ENCODE peak calls at places on chromosomes 16 and 17, in four cellular contexts. Y is cardiac muscle cell, X is A549, F is uterus. B is an unnamed sample.

GRCh38 chr17:66755101-66755943 is 79.6 kb upstream of the CACNG5 start:
- DNase-seq in Y (no peak), X (no peak), F (no peak), B (no peak)

GRCh38 chr17:49612721-49613120 is 37.0 kb downstream of the NXPH3 start:
- DNase-seq in Y (no peak), X (no peak), F (no peak), B (no peak)

GRCh38 chr17:266701-267656 is 85.5 kb upstream of the DOC2B start:
- DNase-seq in Y (no peak), X (no peak), F (peak; percentile 43), B (no peak)

GRCh38 chr17:45942284-45942683 is 47.9 kb downstream of the MAPT start:
- DNase-seq in Y (no peak), X (no peak), F (peak; percentile 41), B (no peak)

GRCh38 chr16:4660454-4661007 is 32.8 kb upstream of the NUDT16L1 start:
- DNase-seq in Y (peak; percentile 14), X (no peak), F (peak; percentile 71), B (no peak)

GRCh38 chr16:88781140-88782077 is 3.6 kb downstream of the PIEZO1 start:
- DNase-seq in Y (no peak), X (no peak), F (no peak), B (no peak)

GRCh38 chr17:77100009-77100408 is 40.8 kb upstream of the SEC14L1 start:
- DNase-seq in Y (no peak), X (no peak), F (no peak), B (no peak)

GRCh38 chr16:49484454-49484853 is 110.8 kb downstream of the C16orf78 start:
- DNase-seq in Y (peak; percentile 75), X (peak; percentile 46), F (peak; percentile 83), B (no peak)

GRCh38 chr16:66878067-66878466 is 2.2 kb upstream of the PDP2 start:
- DNase-seq in Y (no peak), X (no peak), F (no peak), B (no peak)

GRCh38 chr16:12215302-12216105 is 239.0 kb downstream of the SNX29 start:
- DNase-seq in Y (peak; percentile 23), X (no peak), F (no peak), B (no peak)

GRCh38 chr17:37100231-37100630 is 151.5 kb downstream of the AATF start:
- DNase-seq in Y (no peak), X (no peak), F (no peak), B (no peak)

GRCh38 chr17:77602062-77602746 is 356.3 kb upstream of the TNRC6C start:
- DNase-seq in Y (peak; percentile 48), X (no peak), F (peak; percentile 61), B (no peak)

GRCh38 chr16:3256146-3256875 is at the start of gene MEFV:
- DNase-seq in Y (no peak), X (no peak), F (no peak), B (no peak)

GRCh38 chr16:54402270-54402669 is 115.7 kb upstream of the IRX3 start:
- DNase-seq in Y (no peak), X (no peak), F (no peak), B (no peak)

GRCh38 chr16:63289834-63290460 is 1253.7 kb upstream of the CDH8 start:
- DNase-seq in Y (peak; percentile 75), X (peak; percentile 4), F (no peak), B (no peak)

GRCh38 chr17:73050797-73051196 is 41.7 kb downstream of the SLC39A11 start:
- DNase-seq in Y (no peak), X (no peak), F (no peak), B (no peak)

GRCh38 chr17:73057196-73057595 is 35.3 kb downstream of the SLC39A11 start:
- DNase-seq in Y (no peak), X (no peak), F (no peak), B (no peak)

GRCh38 chr17:73058022-73058421 is 34.5 kb downstream of the SLC39A11 start:
- DNase-seq in Y (no peak), X (no peak), F (no peak), B (no peak)

GRCh38 chr17:73048170-73048569 is 44.3 kb downstream of the SLC39A11 start:
- DNase-seq in Y (no peak), X (no peak), F (no peak), B (no peak)

DNA sequence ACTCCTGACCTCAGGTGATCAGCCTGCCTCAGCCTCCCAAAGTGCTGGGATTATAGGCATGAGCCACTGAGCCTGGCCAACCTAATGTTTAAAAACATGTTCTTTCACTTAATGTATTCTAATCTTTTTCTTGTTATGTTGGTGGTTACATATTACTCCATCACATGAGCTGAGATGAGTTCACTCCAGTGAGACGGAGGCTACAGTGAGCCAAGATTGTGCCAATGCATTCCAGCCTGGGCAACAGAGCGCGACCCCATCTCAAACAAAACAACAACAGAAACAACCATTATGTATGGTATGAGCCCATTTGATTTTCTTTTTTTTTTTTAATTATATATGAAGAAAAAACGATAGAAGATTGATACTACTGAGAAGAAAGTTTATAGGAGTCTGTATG is 39.6 kb downstream of the SLC39A11 start:
- DNase-seq in Y (no peak), X (no peak), F (no peak), B (no peak)
- H3K27ac ChIP-seq in Y (no peak overlapping the region), X (no peak overlapping the region), F (no peak overlapping the region), B (no peak overlapping the region)

GRCh38 chr17:72795941-72796340 is 296.5 kb downstream of the SLC39A11 start:
- DNase-seq in Y (no peak), X (no peak), F (no peak), B (no peak)
- H3K9me3 ChIP-seq in Y (no peaks in the 10 kb centered on the region), X (peaks cover 40% of the 10 kb centered on the region), F (peaks cover 3% of the 10 kb centered on the region), B (peaks cover 35% of the 10 kb centered on the region)

GRCh38 chr16:68083861-68084503 is 1.2 kb upstream of the NFATC3 start:
- DNase-seq in Y (peak; percentile 28), X (no peak), F (no peak), B (no peak)

GRCh38 chr16:68086336-68086821 is 1.2 kb downstream of the NFATC3 start:
- DNase-seq in Y (peak; percentile 53), X (peak; percentile 69), F (no peak), B (no peak)

GRCh38 chr16:68086860-68087268 is 1.7 kb downstream of the NFATC3 start:
- DNase-seq in Y (no peak), X (no peak), F (no peak), B (no peak)

GRCh38 chr16:68084504-68085258 is 489 bp upstream of the NFATC3 start:
- DNase-seq in Y (peak; percentile 85), X (peak; percentile 92), F (peak; percentile 88), B (no peak)

DNA sequence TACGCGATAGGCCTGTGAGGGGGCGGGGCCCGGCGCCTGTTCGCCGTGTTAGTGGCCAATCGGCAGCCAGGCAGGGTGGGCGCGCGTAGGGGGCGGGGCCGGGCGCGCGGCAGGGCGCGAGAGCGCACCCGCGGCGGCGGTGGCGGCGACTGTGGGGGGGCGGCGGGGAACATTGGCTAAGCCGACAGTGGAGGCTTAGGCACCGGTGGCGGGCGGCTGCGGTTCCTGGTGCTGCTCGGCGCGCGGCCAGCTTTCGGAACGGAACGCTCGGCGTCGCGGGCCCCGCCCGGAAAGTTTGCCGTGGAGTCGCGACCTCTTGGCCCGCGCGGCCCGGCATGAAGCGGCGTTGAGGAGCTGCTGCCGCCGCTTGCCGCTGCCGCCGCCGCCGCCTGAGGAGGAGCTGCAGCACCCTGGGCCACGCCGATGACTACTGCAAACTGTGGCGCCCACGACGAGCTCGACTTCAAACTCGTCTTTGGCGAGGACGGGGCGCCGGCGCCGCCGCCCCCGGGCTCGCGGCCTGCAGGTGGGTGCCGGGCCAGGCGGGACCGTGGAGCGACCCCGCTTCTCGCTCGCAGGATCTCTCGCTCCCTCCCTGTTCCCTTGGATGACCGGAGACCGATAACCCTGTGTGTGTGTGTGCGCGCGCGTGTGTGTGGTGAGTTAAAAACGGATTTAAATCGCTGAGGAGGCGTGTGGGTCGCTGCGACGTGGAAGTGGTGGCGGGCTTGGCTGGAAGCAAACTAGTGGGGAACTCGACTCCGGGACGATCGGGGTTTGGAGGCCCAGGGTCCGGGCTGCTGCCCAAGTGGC is at the start of gene NFATC3:
- DNase-seq in Y (peak; percentile 97), X (peak; percentile 34), F (peak; percentile 98), B (peak; percentile 88)
- TF ChIP-seq CTCF in Y (no peak), X (no peak), F (no peak), B (no peak)

GRCh38 chr17:74740641-74741387 is 3.8 kb downstream of the RAB37 start:
- DNase-seq in Y (no peak), X (no peak), F (no peak), B (no peak)
- H3K27ac ChIP-seq in Y (no peak overlapping the region), X (no peak overlapping the region), F (no peak overlapping the region), B (no peak overlapping the region)